ENCODE peak calls at places on chromosomes 6 and 20, in nine cellular contexts. One of them, this sample, is unnamed.

GRCh38 chr20:13930246-13930645 is 60.2 kb downstream of the SEL1L2 start:
- DNase-seq in stimulated activated CD8-positive, alpha-beta memory T cell treated with anti-CD3 and anti-CD28 coated beads, Interleukin-2, amount 100 ng/mL, for 48 hours: no peak
- DNase-seq in brain microvascular endothelial cell: no peak
- DNase-seq in naive B cell: no peak
- DNase-seq in sciatic nerve: no peak
- DNase-seq in Kasumi-1: no peak
- DNase-seq in cerebellar nuclear complex: no peak
- DNase-seq in activated CD4-positive, alpha-beta T cell treated with anti-CD3 and anti-CD28 coated beads, Interleukin-2, amount 10 ng/mL, durations not matched to agents 7 days and 5 days: no peak
- DNase-seq in WTC11: no peak
- DNase-seq in this sample: no peak

GRCh38 chr6:7671076-7671475 is 54.8 kb upstream of the BMP6 start:
- DNase-seq in naive B cell: no peak
- DNase-seq in Kasumi-1: no peak
- DNase-seq in sciatic nerve: no peak
- DNase-seq in cerebellar nuclear complex: no peak
- DNase-seq in activated CD4-positive, alpha-beta T cell treated with anti-CD3 and anti-CD28 coated beads, Interleukin-2, amount 10 ng/mL, durations not matched to agents 7 days and 5 days: no peak
- DNase-seq in brain microvascular endothelial cell: peak
- DNase-seq in stimulated activated CD8-positive, alpha-beta memory T cell treated with anti-CD3 and anti-CD28 coated beads, Interleukin-2, amount 100 ng/mL, for 48 hours: no peak
- DNase-seq in WTC11: no peak
- DNase-seq in this sample: no peak

GRCh38 chr6:28587746-28588075 is 62.0 kb downstream of the GPX5 start:
- DNase-seq in sciatic nerve: no peak
- DNase-seq in stimulated activated CD8-positive, alpha-beta memory T cell treated with anti-CD3 and anti-CD28 coated beads, Interleukin-2, amount 100 ng/mL, for 48 hours: no peak
- DNase-seq in naive B cell: no peak
- DNase-seq in activated CD4-positive, alpha-beta T cell treated with anti-CD3 and anti-CD28 coated beads, Interleukin-2, amount 10 ng/mL, durations not matched to agents 7 days and 5 days: no peak
- DNase-seq in cerebellar nuclear complex: no peak
- DNase-seq in Kasumi-1: no peak
- DNase-seq in brain microvascular endothelial cell: peak
- DNase-seq in WTC11: no peak
- DNase-seq in this sample: no peak

GRCh38 chr20:19129306-19129705 is 83.1 kb upstream of the SLC24A3 start:
- DNase-seq in brain microvascular endothelial cell: no peak
- DNase-seq in Kasumi-1: no peak
- DNase-seq in WTC11: no peak
- DNase-seq in cerebellar nuclear complex: no peak
- DNase-seq in sciatic nerve: no peak
- DNase-seq in naive B cell: no peak
- DNase-seq in stimulated activated CD8-positive, alpha-beta memory T cell treated with anti-CD3 and anti-CD28 coated beads, Interleukin-2, amount 100 ng/mL, for 48 hours: no peak
- DNase-seq in activated CD4-positive, alpha-beta T cell treated with anti-CD3 and anti-CD28 coated beads, Interleukin-2, amount 10 ng/mL, durations not matched to agents 7 days and 5 days: no peak
- DNase-seq in this sample: no peak

GRCh38 chr6:157323114-157323923 is at the start of gene TMEM242:
- DNase-seq in stimulated activated CD8-positive, alpha-beta memory T cell treated with anti-CD3 and anti-CD28 coated beads, Interleukin-2, amount 100 ng/mL, for 48 hours: peak
- DNase-seq in brain microvascular endothelial cell: peak
- DNase-seq in naive B cell: peak
- DNase-seq in cerebellar nuclear complex: no peak
- DNase-seq in sciatic nerve: peak
- DNase-seq in Kasumi-1: no peak
- DNase-seq in WTC11: peak
- DNase-seq in activated CD4-positive, alpha-beta T cell treated with anti-CD3 and anti-CD28 coated beads, Interleukin-2, amount 10 ng/mL, durations not matched to agents 7 days and 5 days: peak
- DNase-seq in this sample: no peak

GRCh38 chr20:2578430-2579192 is 42.2 kb downstream of the TMC2 start:
- DNase-seq in cerebellar nuclear complex: no peak
- DNase-seq in naive B cell: no peak
- DNase-seq in activated CD4-positive, alpha-beta T cell treated with anti-CD3 and anti-CD28 coated beads, Interleukin-2, amount 10 ng/mL, durations not matched to agents 7 days and 5 days: no peak
- DNase-seq in stimulated activated CD8-positive, alpha-beta memory T cell treated with anti-CD3 and anti-CD28 coated beads, Interleukin-2, amount 100 ng/mL, for 48 hours: no peak
- DNase-seq in WTC11: no peak
- DNase-seq in brain microvascular endothelial cell: no peak
- DNase-seq in sciatic nerve: no peak
- DNase-seq in Kasumi-1: peak
- DNase-seq in this sample: peak

GRCh38 chr6:170053966-170054661 is 236.8 kb downstream of the DLL1 start:
- DNase-seq in sciatic nerve: peak
- DNase-seq in WTC11: no peak
- DNase-seq in activated CD4-positive, alpha-beta T cell treated with anti-CD3 and anti-CD28 coated beads, Interleukin-2, amount 10 ng/mL, durations not matched to agents 7 days and 5 days: no peak
- DNase-seq in Kasumi-1: no peak
- DNase-seq in naive B cell: no peak
- DNase-seq in cerebellar nuclear complex: no peak
- DNase-seq in brain microvascular endothelial cell: no peak
- DNase-seq in stimulated activated CD8-positive, alpha-beta memory T cell treated with anti-CD3 and anti-CD28 coated beads, Interleukin-2, amount 100 ng/mL, for 48 hours: no peak
- DNase-seq in this sample: no peak

GRCh38 chr6:154408906-154409500 is 52.4 kb upstream of the IPCEF1 start:
- DNase-seq in WTC11: no peak
- DNase-seq in Kasumi-1: peak
- DNase-seq in brain microvascular endothelial cell: peak
- DNase-seq in sciatic nerve: no peak
- DNase-seq in naive B cell: no peak
- DNase-seq in activated CD4-positive, alpha-beta T cell treated with anti-CD3 and anti-CD28 coated beads, Interleukin-2, amount 10 ng/mL, durations not matched to agents 7 days and 5 days: no peak
- DNase-seq in stimulated activated CD8-positive, alpha-beta memory T cell treated with anti-CD3 and anti-CD28 coated beads, Interleukin-2, amount 100 ng/mL, for 48 hours: no peak
- DNase-seq in cerebellar nuclear complex: no peak
- DNase-seq in this sample: no peak